ENCODE peak calls at places on chromosomes 5 and 9, in nine cellular contexts. F is Ammon's horn; K is activated CD4-positive, alpha-beta T cell treated with anti-CD3 and anti-CD28 coated beads, Interleukin-2, amount 10 ng/mL, durations not matched to agents 7 days and 5 days; N is smooth muscle cell of the brain vasculature; V is gastrocnemius medialis; G is nucleus accumbens; Z is mesenchymal stem cell; A is Kasumi-1; Q is GDM1. W is an unnamed sample.

GRCh38 chr9:87443461-87443860 is 54.2 kb upstream of the DAPK1 start:
- DNase-seq in F (no peak), K (no peak), N (no peak), V (no peak), G (no peak), Z (no peak), A (no peak), Q (no peak), W (no peak)

GRCh38 chr9:101028346-101029299 is at the start of gene PLPPR1:
- DNase-seq in F (peak), K (no peak), N (no peak), V (no peak), G (peak), Z (peak), A (no peak), Q (no peak), W (peak)

GRCh38 chr5:143134900-143135299 is 268.6 kb downstream of the NR3C1 start:
- DNase-seq in F (no peak), K (no peak), N (no peak), V (no peak), G (no peak), Z (no peak), A (no peak), Q (no peak), W (no peak)

GRCh38 chr5:68450245-68450852 is 234.8 kb downstream of the PIK3R1 start:
- DNase-seq in F (no peak), K (no peak), N (no peak), V (no peak), G (no peak), Z (peak), A (no peak), Q (no peak), W (no peak)

GRCh38 chr5:180161420-180162303 is 47.3 kb downstream of the RASGEF1C start:
- DNase-seq in F (peak), K (no peak), N (no peak), V (no peak), G (no peak), Z (no peak), A (peak), Q (no peak), W (no peak)

GRCh38 chr5:99000878-99001277 is 72.1 kb upstream of the CHD1 start:
- DNase-seq in F (no peak), K (no peak), N (no peak), V (no peak), G (no peak), Z (peak), A (no peak), Q (no peak), W (peak)

GRCh38 chr5:111859031-111859430 is 102.0 kb upstream of the NREP start:
- DNase-seq in F (no peak), K (no peak), N (peak), V (no peak), G (no peak), Z (no peak), A (no peak), Q (no peak), W (no peak)

GRCh38 chr5:31492824-31493223 is 39.1 kb downstream of the DROSHA start:
- DNase-seq in F (no peak), K (no peak), N (no peak), V (no peak), G (no peak), Z (peak), A (no peak), Q (no peak), W (peak)

GRCh38 chr5:72474117-72474915 is 32.9 kb downstream of the ZNF366 start:
- DNase-seq in F (no peak), K (no peak), N (no peak), V (no peak), G (no peak), Z (no peak), A (no peak), Q (no peak), W (no peak)

GRCh38 chr9:76798527-76798926 is 34.3 kb downstream of the PCA3 start:
- DNase-seq in F (no peak), K (no peak), N (no peak), V (no peak), G (no peak), Z (no peak), A (peak), Q (no peak), W (no peak)

GRCh38 chr5:80736730-80737129 is 81.9 kb upstream of the DHFR start:
- DNase-seq in F (no peak), K (no peak), N (no peak), V (no peak), G (no peak), Z (peak), A (no peak), Q (no peak), W (no peak)

GRCh38 chr5:160271396-160271795 is 41.0 kb downstream of the CCNJL start:
- DNase-seq in F (peak), K (no peak), N (no peak), V (no peak), G (no peak), Z (peak), A (peak), Q (no peak), W (peak)

GRCh38 chr9:127122176-127123151 is at the start of gene ANGPTL2:
- DNase-seq in F (peak), K (no peak), N (peak), V (peak), G (peak), Z (peak), A (peak), Q (no peak), W (peak)

GRCh38 chr5:4043135-4043534 is 447.5 kb downstream of the IRX1 start:
- DNase-seq in F (no peak), K (no peak), N (no peak), V (no peak), G (no peak), Z (no peak), A (no peak), Q (no peak), W (no peak)

GRCh38 chr9:120730661-120731514 is 16.6 kb upstream of the MEGF9 start:
- DNase-seq in F (no peak), K (no peak), N (no peak), V (peak), G (no peak), Z (peak), A (no peak), Q (no peak), W (peak)

GRCh38 chr5:148179234-148179824 is 11.0 kb downstream of the SPINK14 start:
- DNase-seq in F (peak), K (peak), N (peak), V (no peak), G (no peak), Z (peak), A (peak), Q (peak), W (peak)

GRCh38 chr9:91852801-91853347 is 97.2 kb downstream of the ROR2 start:
- DNase-seq in F (no peak), K (no peak), N (no peak), V (no peak), G (no peak), Z (no peak), A (no peak), Q (no peak), W (no peak)

GRCh38 chr5:33579163-33579562 is 138.4 kb downstream of the TARS1 start:
- DNase-seq in F (no peak), K (no peak), N (no peak), V (no peak), G (no peak), Z (no peak), A (no peak), Q (no peak), W (no peak)

GRCh38 chr5:98483301-98483700 is 290.2 kb upstream of the RGMB start:
- DNase-seq in F (no peak), K (no peak), N (no peak), V (no peak), G (no peak), Z (peak), A (no peak), Q (no peak), W (no peak)